ENCODE peak calls at places on chromosomes 3 and 15, in nine cellular contexts. One of them, this sample, is unnamed.

GRCh38 chr3:171788546-171789351 is 21.5 kb downstream of the PLD1 start:
- DNase-seq in A549: no peak
- DNase-seq in AG20443: peak; percentile 67
- DNase-seq in kidney: no peak
- DNase-seq in SW 1271: no peak
- DNase-seq in glomerular endothelial cell: peak; percentile 97
- DNase-seq in BE2C: no peak
- DNase-seq in NCI-H345: no peak
- DNase-seq in osteocyte: no peak
- DNase-seq in this sample: peak; percentile 34

GRCh38 chr15:88615303-88616107 is 5.6 kb upstream of the AEN start:
- DNase-seq in A549: no peak
- DNase-seq in AG20443: no peak
- DNase-seq in kidney: no peak
- DNase-seq in SW 1271: no peak
- DNase-seq in glomerular endothelial cell: no peak
- DNase-seq in BE2C: no peak
- DNase-seq in NCI-H345: no peak
- DNase-seq in osteocyte: no peak
- DNase-seq in this sample: no peak

GRCh38 chr15:42092666-42093445 is 1.5 kb downstream of the PLA2G4D start:
- DNase-seq in A549: no peak
- DNase-seq in AG20443: peak; percentile 12
- DNase-seq in kidney: no peak
- DNase-seq in SW 1271: no peak
- DNase-seq in glomerular endothelial cell: no peak
- DNase-seq in BE2C: no peak
- DNase-seq in NCI-H345: no peak
- DNase-seq in osteocyte: no peak
- DNase-seq in this sample: no peak

GRCh38 chr3:9598783-9599387 is 45.3 kb upstream of the LHFPL4 start:
- DNase-seq in A549: no peak
- DNase-seq in AG20443: no peak
- DNase-seq in kidney: no peak
- DNase-seq in SW 1271: no peak
- DNase-seq in glomerular endothelial cell: no peak
- DNase-seq in BE2C: no peak
- DNase-seq in NCI-H345: no peak
- DNase-seq in osteocyte: no peak
- DNase-seq in this sample: no peak

GRCh38 chr3:13711911-13712650 is 163.2 kb downstream of the FBLN2 start:
- DNase-seq in A549: no peak
- DNase-seq in AG20443: no peak
- DNase-seq in kidney: no peak
- DNase-seq in SW 1271: no peak
- DNase-seq in glomerular endothelial cell: no peak
- DNase-seq in BE2C: no peak
- DNase-seq in NCI-H345: no peak
- DNase-seq in osteocyte: peak; percentile 70
- DNase-seq in this sample: no peak

GRCh38 chr3:151051533-151051932 is 33.9 kb upstream of the MED12L start:
- DNase-seq in A549: no peak
- DNase-seq in AG20443: no peak
- DNase-seq in kidney: no peak
- DNase-seq in SW 1271: no peak
- DNase-seq in glomerular endothelial cell: no peak
- DNase-seq in BE2C: no peak
- DNase-seq in NCI-H345: no peak
- DNase-seq in osteocyte: no peak
- DNase-seq in this sample: no peak

GRCh38 chr3:105876745-105877624 is 8.2 kb upstream of the CBLB start:
- DNase-seq in A549: no peak
- DNase-seq in AG20443: no peak
- DNase-seq in kidney: no peak
- DNase-seq in SW 1271: no peak
- DNase-seq in glomerular endothelial cell: no peak
- DNase-seq in BE2C: no peak
- DNase-seq in NCI-H345: no peak
- DNase-seq in osteocyte: no peak
- DNase-seq in this sample: no peak

GRCh38 chr3:138136208-138136607 is 4.0 kb upstream of the A4GNT start:
- DNase-seq in A549: no peak
- DNase-seq in AG20443: no peak
- DNase-seq in kidney: no peak
- DNase-seq in SW 1271: no peak
- DNase-seq in glomerular endothelial cell: no peak
- DNase-seq in BE2C: no peak
- DNase-seq in NCI-H345: no peak
- DNase-seq in osteocyte: no peak
- DNase-seq in this sample: no peak

GRCh38 chr3:17672506-17672905 is 69.9 kb downstream of the TBC1D5 start:
- DNase-seq in A549: no peak
- DNase-seq in AG20443: peak; percentile 37
- DNase-seq in kidney: no peak
- DNase-seq in SW 1271: no peak
- DNase-seq in glomerular endothelial cell: no peak
- DNase-seq in BE2C: no peak
- DNase-seq in NCI-H345: no peak
- DNase-seq in osteocyte: no peak
- DNase-seq in this sample: no peak

GRCh38 chr3:129375099-129375498 is 53.3 kb downstream of the EFCAB12 start:
- DNase-seq in A549: no peak
- DNase-seq in AG20443: no peak
- DNase-seq in kidney: no peak
- DNase-seq in SW 1271: no peak
- DNase-seq in glomerular endothelial cell: no peak
- DNase-seq in BE2C: no peak
- DNase-seq in NCI-H345: no peak
- DNase-seq in osteocyte: no peak
- DNase-seq in this sample: no peak

GRCh38 chr3:52873433-52874159 is 23.8 kb downstream of the STIMATE start:
- DNase-seq in A549: peak; percentile 5
- DNase-seq in AG20443: no peak
- DNase-seq in kidney: no peak
- DNase-seq in SW 1271: no peak
- DNase-seq in glomerular endothelial cell: no peak
- DNase-seq in BE2C: no peak
- DNase-seq in NCI-H345: no peak
- DNase-seq in osteocyte: no peak
- DNase-seq in this sample: no peak

GRCh38 chr3:105972069-105972468 is 103.3 kb upstream of the CBLB start:
- DNase-seq in A549: no peak
- DNase-seq in AG20443: no peak
- DNase-seq in kidney: no peak
- DNase-seq in SW 1271: no peak
- DNase-seq in glomerular endothelial cell: no peak
- DNase-seq in BE2C: no peak
- DNase-seq in NCI-H345: no peak
- DNase-seq in osteocyte: no peak
- DNase-seq in this sample: no peak

GRCh38 chr3:82236257-82236656 is 474.8 kb upstream of the GBE1 start:
- DNase-seq in A549: no peak
- DNase-seq in AG20443: no peak
- DNase-seq in kidney: no peak
- DNase-seq in SW 1271: no peak
- DNase-seq in glomerular endothelial cell: no peak
- DNase-seq in BE2C: no peak
- DNase-seq in NCI-H345: no peak
- DNase-seq in osteocyte: no peak
- DNase-seq in this sample: peak; percentile 85

GRCh38 chr3:42031808-42032475 is 59.2 kb upstream of the TRAK1 start:
- DNase-seq in A549: no peak
- DNase-seq in AG20443: peak; percentile 38
- DNase-seq in kidney: no peak
- DNase-seq in SW 1271: no peak
- DNase-seq in glomerular endothelial cell: no peak
- DNase-seq in BE2C: no peak
- DNase-seq in NCI-H345: no peak
- DNase-seq in osteocyte: no peak
- DNase-seq in this sample: no peak